ENCODE peak calls at places on chromosomes 5 and 9, in seven cellular contexts. H is activated CD4-positive, alpha-beta T cell treated with anti-CD3 and anti-CD28 coated beads, Interleukin-2, amount 50 U/mL, for 1 hour; Y is PC-9; F is kidney glomerular epithelial cell; M is RWPE1; B is naive thymus-derived CD8-positive, alpha-beta T cell; G is IMR-90. J is an unnamed sample.
A peak's percentile ranks its signal among the peaks of the same experiment; 100 is the strongest.

GRCh38 chr5:14561741-14562140 is 19.9 kb upstream of the OTULINL start:
- DNase-seq in H (no peak), Y (no peak), F (no peak), M (no peak), B (no peak), G (no peak), J (no peak)

GRCh38 chr9:117704597-117704996 is 394 bp downstream of the TLR4 start:
- DNase-seq in H (no peak), Y (no peak), F (no peak), M (no peak), B (no peak), G (no peak), J (no peak)

GRCh38 chr5:62585751-62586150 is 7.1 kb downstream of the LRRC70 start:
- DNase-seq in H (no peak), Y (no peak), F (no peak), M (no peak), B (no peak), G (peak; percentile 6), J (no peak)

GRCh38 chr9:16625106-16625505 is 245.4 kb downstream of the BNC2 start:
- DNase-seq in H (no peak), Y (no peak), F (peak; percentile 38), M (no peak), B (no peak), G (no peak), J (no peak)

GRCh38 chr5:165928971-165929370 is 2362.5 kb upstream of the WWC1 start:
- DNase-seq in H (no peak), Y (no peak), F (no peak), M (no peak), B (no peak), G (no peak), J (no peak)

GRCh38 chr5:172008689-172009141 is 2.3 kb upstream of the FBXW11 start:
- DNase-seq in H (no peak), Y (no peak), F (peak; percentile 58), M (no peak), B (no peak), G (no peak), J (no peak)

GRCh38 chr9:127572961-127573727 is 38.9 kb upstream of the STXBP1 start:
- DNase-seq in H (no peak), Y (peak; percentile 45), F (peak; percentile 29), M (no peak), B (no peak), G (peak; percentile 85), J (no peak)

GRCh38 chr5:26691486-26691885 is 346.9 kb downstream of the CDH9 start:
- DNase-seq in H (no peak), Y (no peak), F (no peak), M (no peak), B (no peak), G (no peak), J (no peak)

GRCh38 chr9:116087751-116088194 is 65.8 kb upstream of the PAPPA start:
- DNase-seq in H (no peak), Y (peak; percentile 6), F (peak; percentile 31), M (peak; percentile 46), B (no peak), G (peak; percentile 85), J (no peak)

GRCh38 chr9:73583590-73583989 is 431.9 kb downstream of the ANXA1 start:
- DNase-seq in H (no peak), Y (no peak), F (no peak), M (peak; percentile 17), B (no peak), G (no peak), J (no peak)

GRCh38 chr5:169805527-169805934 is 168.5 kb downstream of the DOCK2 start:
- DNase-seq in H (no peak), Y (no peak), F (peak; percentile 44), M (no peak), B (no peak), G (peak; percentile 61), J (no peak)

GRCh38 chr9:16272766-16273165 is 597.7 kb downstream of the BNC2 start:
- DNase-seq in H (no peak), Y (no peak), F (no peak), M (no peak), B (no peak), G (no peak), J (no peak)

GRCh38 chr9:32706004-32706749 is 70.7 kb upstream of the TAF1L start:
- DNase-seq in H (no peak), Y (peak; percentile 19), F (no peak), M (no peak), B (no peak), G (peak; percentile 15), J (no peak)

J was measured in CD8-positive, alpha-beta memory T cell.